ENCODE peak calls at places on chromosome 21, in four cellular contexts. H is cardiac muscle cell; V is psoas muscle; X is CD8-positive, alpha-beta T cell. N is an unnamed sample.

GRCh38 chr21:26840912-26841311 is 4.3 kb downstream of the ADAMTS1 start:
- DNase-seq in X (no peak), H (peak; percentile 87), V (peak; percentile 85), N (no peak)

GRCh38 chr21:21612446-21612845 is 614.2 kb downstream of the NCAM2 start:
- DNase-seq in V (no peak), H (peak; percentile 93), X (no peak), N (no peak)

GRCh38 chr21:34915364-34915834 is 133.7 kb downstream of the RUNX1 start:
- DNase-seq in X (no peak), V (no peak), H (peak; percentile 13), N (no peak)

GRCh38 chr21:35046223-35046690 is 2.8 kb downstream of the RUNX1 start:
- DNase-seq in V (no peak), H (no peak), X (no peak), N (no peak)

GRCh38 chr21:38982096-38982495 is 176.4 kb downstream of the ETS2 start:
- DNase-seq in X (no peak), V (no peak), H (peak; percentile 56), N (no peak)

GRCh38 chr21:14684071-14684470 is 138.0 kb upstream of the SAMSN1 start:
- DNase-seq in H (no peak), X (no peak), V (no peak), N (no peak)

GRCh38 chr21:46084709-46085108 is 13.2 kb upstream of the COL6A2 start:
- DNase-seq in X (peak; percentile 5), V (peak; percentile 45), H (no peak), N (no peak)

GRCh38 chr21:38831526-38832467 is 26.1 kb downstream of the ETS2 start:
- DNase-seq in H (peak; percentile 99), V (no peak), X (peak; percentile 16), N (no peak)

GRCh38 chr21:32726742-32727477 is 903 bp downstream of the SYNJ1 start:
- DNase-seq in H (peak; percentile 28), V (no peak), X (peak; percentile 13), N (peak; percentile 31)

GRCh38 chr21:27454234-27454633 is 487.3 kb upstream of the ADAMTS5 start:
- DNase-seq in H (no peak), V (no peak), X (no peak), N (no peak)

GRCh38 chr21:44951186-44951915 is 11.5 kb downstream of the SLX9 start:
- DNase-seq in V (peak; percentile 44), X (no peak), H (no peak), N (no peak)
- H3K27ac ChIP-seq in V (peak overlapping the region; percentile 46), X (no peak overlapping the region), H (no peak overlapping the region), N (no peak overlapping the region)

DNA sequence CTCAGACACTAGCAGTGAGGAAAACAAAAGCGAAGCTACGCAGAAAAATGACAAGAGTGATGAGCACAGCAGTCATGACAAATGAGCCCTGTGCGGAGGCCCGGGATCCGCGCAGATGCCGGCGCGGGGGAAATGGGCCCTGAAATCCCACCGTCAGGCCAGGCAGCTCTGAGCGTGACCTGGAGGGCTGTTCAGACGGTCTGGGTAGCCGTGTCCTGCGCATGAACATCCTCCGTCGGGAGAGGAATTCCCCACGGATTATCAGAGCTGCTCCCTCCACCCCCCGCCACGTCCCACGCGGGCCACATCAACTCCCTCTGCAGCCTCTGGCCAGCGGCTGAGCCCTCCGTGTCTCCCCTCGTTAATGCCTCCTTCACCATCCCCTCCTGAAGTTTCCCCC is 15.2 kb downstream of the PDE9A start:
- DNase-seq in V (no peak), H (no peak), X (no peak), N (no peak)
- H3K27me3 ChIP-seq in V (peaks cover 31% of the 10 kb centered on the region), H (no peaks in the 10 kb centered on the region), X (no peaks in the 10 kb centered on the region), N (no peaks in the 10 kb centered on the region)

DNA sequence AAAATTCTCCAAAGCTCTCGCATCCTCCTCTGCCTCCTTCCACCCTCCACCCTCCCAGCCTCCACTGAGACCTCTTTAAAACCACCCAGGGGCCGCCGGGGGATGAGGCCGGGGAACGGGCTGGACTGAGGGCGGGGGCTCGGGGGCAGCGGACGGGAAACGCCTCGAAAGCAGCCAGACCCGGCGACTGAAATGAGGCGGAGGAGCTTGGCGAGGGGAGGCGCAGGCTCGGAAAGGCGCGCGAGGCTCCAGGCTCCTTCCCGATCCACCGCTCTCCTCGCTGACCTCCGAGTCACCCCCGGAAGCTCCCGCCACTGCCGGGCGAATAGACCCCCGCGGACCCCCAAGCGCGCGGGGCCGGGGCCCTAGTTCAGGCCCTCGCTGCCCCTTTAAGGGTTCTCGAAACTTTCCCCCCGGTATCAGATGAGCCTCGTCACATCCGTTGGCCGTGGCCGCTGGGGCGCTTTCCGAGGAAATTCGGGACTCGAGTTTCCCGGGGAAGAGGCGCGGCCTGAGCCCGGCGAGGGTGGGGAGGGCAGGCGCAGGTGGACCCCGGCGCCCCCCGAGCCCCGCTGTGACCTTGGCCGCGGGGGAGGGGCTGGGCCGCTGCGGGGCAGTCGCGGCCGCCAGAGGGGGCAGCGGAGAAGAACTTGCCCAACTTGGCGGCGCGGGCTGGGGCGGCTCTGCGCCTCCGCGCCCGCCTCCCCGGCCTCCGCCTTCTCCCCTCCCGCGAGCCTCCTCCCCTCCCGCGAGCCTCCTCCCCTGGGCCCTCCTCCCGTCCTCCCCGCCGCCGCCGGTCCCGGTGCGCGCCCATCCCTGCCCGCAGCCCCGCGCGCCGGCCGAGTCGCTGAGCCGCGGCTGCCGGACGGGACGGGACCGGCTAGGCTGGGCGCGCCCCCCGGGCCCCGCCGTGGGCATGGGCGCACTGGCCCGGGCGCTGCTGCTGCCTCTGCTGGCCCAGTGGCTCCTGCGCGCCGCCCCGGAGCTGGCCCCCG is at the start of gene BACE2:
- DNase-seq in H (peak; percentile 88), X (peak; percentile 22), V (peak; percentile 85), N (no peak)
- TF ChIP-seq CTCF in H (peak; percentile 50), X (peak; percentile 26), V (peak; percentile 47), N (peak; percentile 49)

DNA sequence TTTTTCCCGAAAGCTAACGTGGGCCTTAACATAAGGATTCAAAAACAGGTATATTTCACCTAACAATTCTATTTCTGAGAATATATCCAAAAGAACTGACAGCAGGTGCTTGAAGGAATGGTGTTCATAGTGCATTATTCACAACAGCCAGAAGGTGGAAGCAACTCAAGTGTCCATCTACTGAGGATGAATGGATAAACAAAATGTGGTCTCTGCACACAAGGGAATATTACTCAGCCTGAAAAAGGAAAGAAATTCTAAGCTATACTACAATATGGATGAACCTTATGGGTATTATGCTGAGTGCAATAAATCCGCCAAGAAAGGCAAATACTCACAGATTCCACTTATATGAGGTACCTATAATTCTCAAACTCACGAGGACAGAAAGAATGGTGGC is 6.1 kb upstream of the RIPPLY3 start:
- DNase-seq in V (no peak), H (no peak), X (no peak), N (no peak)
- H3K27ac ChIP-seq in V (no peak overlapping the region), H (no peak overlapping the region), X (no peak overlapping the region), N (no peak overlapping the region)

GRCh38 chr21:44372616-44373015 is 19.2 kb downstream of the TRPM2 start:
- DNase-seq in H (no peak), X (no peak), V (peak; percentile 39), N (no peak)

GRCh38 chr21:44376606-44377005 is 23.2 kb downstream of the TRPM2 start:
- DNase-seq in X (no peak), V (peak; percentile 22), H (no peak), N (peak; percentile 10)

GRCh38 chr21:44375281-44375651 is 21.8 kb downstream of the TRPM2 start:
- DNase-seq in V (peak; percentile 31), H (no peak), X (peak; percentile 49), N (no peak)

GRCh38 chr21:44375686-44376320 is 22.4 kb downstream of the TRPM2 start:
- DNase-seq in H (no peak), X (no peak), V (peak; percentile 45), N (no peak)

GRCh38 chr21:44374601-44375280 is 21.3 kb downstream of the TRPM2 start:
- DNase-seq in X (no peak), H (no peak), V (peak; percentile 18), N (peak; percentile 22)
- H3K27me3 ChIP-seq in X (no peaks in the 10 kb centered on the region), H (peaks cover 2% of the 10 kb centered on the region), V (peaks cover 58% of the 10 kb centered on the region), N (peaks cover 5% of the 10 kb centered on the region)

N was measured in dorsolateral prefrontal cortex.